ENCODE peak calls at places on chromosomes 2 and 18, in seven cellular contexts. X is CD8-positive, alpha-beta T cell; Y is heart right ventricle; B is tibial artery; S is OCI-LY7; V is NT2/D1; H is A549. P is an unnamed sample. For H3K4me1, the result is how much of the 10 kb centered on the place peaks cover.

GRCh38 chr2:125397535-125398251 is 1258.3 kb upstream of the GYPC start:
- DNase-seq in V (no peak), X (no peak), S (no peak), B (no peak), H (no peak), Y (no peak), P (no peak)

GRCh38 chr2:176186024-176186423 is 2.4 kb upstream of the HOXD1 start:
- DNase-seq in X (no peak), B (no peak), Y (no peak), V (no peak), S (no peak), H (no peak), P (no peak)

GRCh38 chr18:154151-154550 is 4.2 kb upstream of the USP14 start:
- DNase-seq in V (no peak), H (no peak), X (no peak), Y (no peak), S (no peak), B (no peak), P (no peak)

GRCh38 chr2:119197529-119198266 is 25.9 kb upstream of the STEAP3 start:
- DNase-seq in Y (no peak), S (no peak), B (no peak), H (no peak), X (no peak), V (no peak), P (no peak)

GRCh38 chr2:227411320-227411989 is 23.7 kb upstream of the SCYGR1 start:
- DNase-seq in B (no peak), H (no peak), S (no peak), Y (no peak), V (no peak), X (no peak), P (no peak)

GRCh38 chr2:146997488-146997887 is 847.3 kb upstream of the ACVR2A start:
- DNase-seq in H (no peak), V (no peak), B (no peak), S (no peak), X (no peak), Y (no peak), P (no peak)

GRCh38 chr18:76993085-76993382 is 139.5 kb downstream of the MBP start:
- DNase-seq in H (no peak), S (no peak), V (no peak), X (no peak), B (no peak), Y (no peak), P (no peak)

GRCh38 chr2:24836706-24837105 is 43.5 kb downstream of the CENPO start:
- DNase-seq in S (no peak), Y (no peak), H (no peak), X (no peak), B (no peak), V (no peak), P (no peak)

GRCh38 chr2:96090181-96090500 is 26.2 kb downstream of the ADRA2B start:
- DNase-seq in Y (no peak), V (no peak), B (no peak), H (no peak), X (no peak), S (no peak), P (no peak)

GRCh38 chr2:26068602-26069298 is 34.9 kb downstream of the RAB10 start:
- DNase-seq in X (peak), B (no peak), H (peak), V (peak), Y (no peak), S (peak), P (no peak)

GRCh38 chr18:44839239-44839666 is 158.6 kb downstream of the SETBP1 start:
- DNase-seq in S (no peak), V (no peak), Y (peak), B (peak), H (peak), X (peak), P (peak)

GRCh38 chr2:220165401-220165800 is 538.0 kb downstream of the SLC4A3 start:
- DNase-seq in X (no peak), B (no peak), H (no peak), V (no peak), Y (no peak), S (no peak), P (peak)

GRCh38 chr2:75503048-75503607 is 57.6 kb downstream of the EVA1A start:
- DNase-seq in B (no peak), X (no peak), S (no peak), V (no peak), H (no peak), Y (no peak), P (no peak)

GRCh38 chr2:26412091-26412673 is 10.5 kb downstream of the DRC1 start:
- DNase-seq in X (no peak), V (no peak), Y (no peak), H (peak), S (no peak), B (no peak), P (no peak)

GRCh38 chr2:219296631-219297391 is 12.4 kb downstream of the PTPRN start:
- DNase-seq in V (no peak), X (no peak), Y (no peak), H (no peak), S (peak), B (no peak), P (no peak)

GRCh38 chr2:191030521-191031154 is 16.7 kb upstream of the STAT1 start:
- DNase-seq in Y (no peak), V (no peak), B (no peak), X (no peak), H (peak), S (peak), P (peak)

GRCh38 chr2:109031481-109032228 is 42.6 kb upstream of the EDAR start:
- DNase-seq in V (peak), X (peak), S (peak), B (no peak), Y (peak), H (peak), P (peak)

GRCh38 chr2:216188956-216189355 is 79.8 kb downstream of the XRCC5 start:
- DNase-seq in S (no peak), B (no peak), X (no peak), V (no peak), H (no peak), Y (no peak), P (no peak)

GRCh38 chr2:126994340-126994777 is 95.7 kb downstream of the TEX51 start:
- DNase-seq in B (no peak), S (no peak), Y (no peak), H (no peak), V (no peak), X (no peak), P (no peak)

GRCh38 chr2:3535794-3536681 is 16.7 kb upstream of the ADI1 start:
- DNase-seq in X (no peak), Y (peak), H (no peak), B (peak), S (peak), V (no peak), P (no peak)

GRCh38 chr2:233692648-233693047 is at the start of gene UGT1A6:
- DNase-seq in V (no peak), Y (no peak), X (no peak), B (no peak), S (no peak), H (no peak), P (no peak)
- H3K4me3 ChIP-seq in V (no peak), Y (no peak), X (no peak), B (no peak), S (no peak), H (no peak), P (no peak)

DNA sequence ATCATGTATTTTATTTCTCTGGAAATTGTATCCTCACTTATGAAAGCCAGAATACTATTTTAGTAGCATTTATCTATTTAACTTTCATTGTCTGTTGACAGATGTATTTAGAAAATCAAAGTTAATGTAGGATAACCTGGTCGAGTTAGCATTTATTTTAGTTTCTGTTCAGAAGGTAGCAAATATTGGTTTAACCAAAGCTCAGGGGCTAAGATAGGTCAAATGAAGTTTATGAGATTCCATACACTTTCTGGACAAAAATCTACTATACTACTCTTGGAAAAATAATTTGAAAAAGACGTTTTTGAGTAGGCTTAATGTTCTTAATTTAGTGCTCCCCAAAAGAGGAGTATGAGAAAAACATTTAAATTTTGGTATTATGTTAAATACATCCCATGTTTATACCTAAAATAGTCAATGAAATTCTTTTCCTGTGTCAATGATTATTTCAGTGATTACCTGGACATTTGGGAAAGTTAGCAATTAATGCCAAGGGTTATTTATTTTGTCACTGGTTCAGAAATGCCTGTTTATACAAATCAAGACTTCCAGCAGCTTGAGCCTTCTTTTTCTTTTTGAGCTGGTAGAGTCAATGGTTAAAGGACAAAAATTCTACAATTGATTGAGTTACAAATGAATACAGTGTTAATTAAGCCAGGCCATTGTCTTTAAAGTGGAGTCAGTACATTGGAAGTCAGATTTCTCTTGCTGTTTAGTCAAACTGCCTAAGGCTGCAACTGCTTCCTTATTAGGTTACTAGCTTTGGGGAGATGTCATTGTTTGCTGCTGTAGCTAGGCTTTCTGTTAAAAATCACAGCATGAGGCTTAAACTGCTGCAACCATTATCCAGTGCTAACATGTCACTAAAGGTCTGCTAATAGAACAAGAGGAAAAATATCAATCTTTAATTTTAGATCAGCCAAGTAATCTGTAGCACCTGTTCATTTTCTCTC is 182.3 kb downstream of the CAMKMT start:
- DNase-seq in Y (no peak), H (no peak), B (no peak), X (no peak), S (no peak), V (peak), P (peak)
- H3K4me1 ChIP-seq in Y (under half), H (under half), B (under half), X (under half), S (under half), V (under half), P (half or more)

GRCh38 chr18:3120356-3120755 is 99.4 kb downstream of the MYOM1 start:
- DNase-seq in Y (no peak), X (no peak), B (no peak), H (no peak), S (no peak), V (no peak), P (no peak)
- H3K4me3 ChIP-seq in Y (no peak), X (no peak), B (no peak), H (no peak), S (no peak), V (no peak), P (no peak)

GRCh38 chr2:207766697-207767460 is 2.8 kb downstream of the FZD5 start:
- DNase-seq in X (no peak), S (no peak), Y (no peak), V (no peak), B (no peak), H (no peak), P (peak)
- H3K4me1 ChIP-seq in X (under half), S (under half), Y (half or more), V (under half), B (under half), H (under half), P (half or more)

GRCh38 chr2:64646007-64646880 is 7.5 kb downstream of the SERTAD2 start:
- DNase-seq in Y (peak), H (peak), S (peak), V (peak), X (peak), B (peak), P (peak)
- H3K4me3 ChIP-seq in Y (no peak), H (peak), S (peak), V (no peak), X (no peak), B (no peak), P (peak)

GRCh38 chr2:160428425-160428763 is 65.2 kb downstream of the RBMS1 start:
- DNase-seq in X (no peak), Y (no peak), V (no peak), B (no peak), S (no peak), H (no peak), P (no peak)

GRCh38 chr2:160431441-160431840 is 62.2 kb downstream of the RBMS1 start:
- DNase-seq in Y (no peak), S (peak), B (no peak), X (no peak), V (no peak), H (no peak), P (no peak)

GRCh38 chr2:160430001-160430344 is 63.6 kb downstream of the RBMS1 start:
- DNase-seq in X (no peak), Y (no peak), V (no peak), H (no peak), S (no peak), B (no peak), P (no peak)

GRCh38 chr2:160427629-160428424 is 65.8 kb downstream of the RBMS1 start:
- DNase-seq in X (peak), V (no peak), B (no peak), H (no peak), S (peak), Y (peak), P (no peak)

DNA sequence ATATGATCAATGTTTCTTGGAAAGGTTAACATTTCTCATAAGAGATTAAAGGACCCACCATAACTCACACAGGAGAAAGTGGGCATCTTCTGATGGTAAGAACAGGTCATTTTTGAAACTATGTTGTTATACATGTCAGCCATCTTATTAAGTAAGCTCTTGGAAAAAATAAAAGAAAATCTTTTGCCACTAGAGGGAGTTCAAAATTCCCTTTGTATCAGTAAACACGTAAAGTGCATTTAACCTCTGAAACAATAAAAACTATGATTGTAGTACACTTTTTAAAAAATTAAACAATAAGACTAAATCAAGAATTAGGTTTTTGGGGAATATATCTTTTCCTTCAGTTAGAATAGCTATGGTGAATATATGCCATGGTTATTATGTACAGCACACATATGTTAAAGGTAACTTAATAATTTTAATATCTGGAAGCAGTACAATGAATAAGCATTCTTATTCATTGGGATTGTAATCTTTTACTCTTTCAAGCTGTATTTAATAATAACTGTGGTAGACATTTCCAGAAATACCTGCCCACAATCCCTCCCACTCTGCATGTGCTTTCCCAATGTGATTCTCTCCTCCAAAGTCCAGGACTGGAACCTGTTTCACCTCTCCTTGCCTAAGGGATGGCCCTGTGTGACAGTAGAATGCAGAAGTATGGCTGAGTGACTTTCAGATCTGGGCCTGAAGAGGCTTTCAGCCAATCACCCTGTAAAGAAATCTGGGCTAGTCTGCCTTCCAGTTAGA is 64.2 kb downstream of the RBMS1 start:
- DNase-seq in Y (no peak), B (no peak), H (no peak), V (no peak), S (peak), X (no peak), P (peak)
- H3K4me1 ChIP-seq in Y (half or more), B (under half), H (under half), V (under half), S (under half), X (under half), P (under half)

GRCh38 chr2:240245184-240245583 is 104.7 kb upstream of the OTOS start:
- DNase-seq in S (no peak), B (no peak), Y (no peak), X (no peak), H (no peak), V (no peak), P (no peak)
- H3K4me3 ChIP-seq in S (no peak), B (no peak), Y (no peak), X (no peak), H (no peak), V (no peak), P (no peak)

GRCh38 chr2:85600951-85601770 is 1.3 kb downstream of the TMEM150A start:
- DNase-seq in H (no peak), B (no peak), Y (no peak), V (no peak), X (no peak), S (no peak), P (no peak)

GRCh38 chr2:85602476-85603234 is at the start of gene TMEM150A:
- DNase-seq in H (peak), S (peak), Y (peak), B (peak), V (peak), X (peak), P (peak)

GRCh38 chr2:85599468-85600234 is 2.8 kb downstream of the TMEM150A start:
- DNase-seq in V (no peak), X (no peak), Y (no peak), B (no peak), H (no peak), S (no peak), P (no peak)

GRCh38 chr2:85600235-85600575 is 2.3 kb downstream of the TMEM150A start:
- DNase-seq in V (no peak), X (no peak), H (no peak), B (no peak), Y (no peak), S (no peak), P (no peak)

DNA sequence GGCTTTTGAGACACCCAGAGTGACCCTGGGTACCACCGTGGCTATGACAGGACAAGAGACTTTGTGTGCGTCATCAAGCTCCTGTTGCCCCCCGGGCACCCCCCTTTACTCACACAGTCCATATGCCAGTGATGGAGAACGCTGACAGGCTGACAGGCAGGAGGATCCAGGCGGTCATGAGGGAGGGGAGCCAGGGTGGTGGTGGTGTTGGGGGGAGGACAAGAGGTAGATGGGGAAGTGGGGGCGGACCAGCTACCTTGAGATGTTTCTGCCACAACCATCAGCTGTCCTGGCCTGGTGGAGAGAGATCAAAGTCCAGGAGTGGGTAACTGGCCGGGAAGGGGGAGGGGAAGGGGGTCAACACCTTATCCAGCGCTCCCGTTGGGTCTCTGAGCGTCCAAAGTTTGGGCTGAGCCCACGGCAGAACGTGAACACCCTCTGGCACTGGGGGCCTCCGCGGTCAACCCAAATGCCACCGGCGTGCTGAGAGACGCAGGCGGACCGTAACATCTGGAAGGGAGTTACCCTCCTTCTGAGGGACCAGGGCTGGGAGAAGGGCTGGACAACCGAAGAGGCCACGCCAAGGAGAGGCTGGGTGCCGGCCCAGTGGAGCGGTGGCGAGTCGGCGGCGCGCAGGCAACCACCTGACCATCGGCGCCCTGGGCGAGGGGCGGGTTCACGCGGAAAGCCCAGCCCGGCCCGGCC is 575 bp downstream of the TMEM150A start:
- DNase-seq in B (peak), X (no peak), S (no peak), Y (peak), H (no peak), V (no peak), P (peak)
- H3K4me1 ChIP-seq in B (half or more), X (under half), S (under half), Y (half or more), H (under half), V (under half), P (under half)

DNA sequence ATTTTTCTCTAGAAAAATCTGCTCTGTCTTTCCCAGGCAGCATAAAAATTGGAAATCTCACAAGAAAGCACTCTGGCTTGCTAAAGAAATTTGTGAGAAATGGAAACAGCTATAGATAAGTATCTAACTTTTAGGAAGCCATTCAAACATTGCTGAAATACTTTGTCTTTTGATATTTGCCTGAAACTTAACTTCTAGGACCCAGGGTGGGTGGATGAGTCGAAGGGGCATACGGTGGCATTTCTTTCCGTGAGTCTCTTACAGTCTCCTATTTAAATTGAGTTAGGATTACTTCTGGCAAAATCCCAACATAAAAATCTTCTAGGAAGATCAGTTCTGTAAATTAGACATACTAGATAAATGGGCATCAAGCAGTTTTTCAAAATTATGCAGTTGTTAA is 523 bp upstream of the COL3A1 start:
- DNase-seq in H (no peak), Y (no peak), B (no peak), X (no peak), V (no peak), S (no peak), P (no peak)
- H3K4me3 ChIP-seq in H (no peak), Y (peak), B (peak), X (no peak), V (no peak), S (no peak), P (no peak)